ENCODE peak calls at places on chromosomes 3 and 15, in seven cellular contexts. B is CD4-positive, alpha-beta memory T cell; T is GM23248; D is PC-3; H is dorsolateral prefrontal cortex; N is WERI-Rb-1; V is MM.1S. U is an unnamed sample.

GRCh38 chr3:126078866-126079265 is 5.1 kb downstream of the SLC41A3 start:
- DNase-seq in V (no peak), N (no peak), B (no peak), T (no peak), H (no peak), D (no peak), U (no peak)

GRCh38 chr15:93088200-93088980 is 621 bp downstream of the RGMA start:
- DNase-seq in V (peak), D (no peak), B (no peak), T (peak), H (no peak), N (no peak), U (no peak)

GRCh38 chr3:60579734-60580133 is 671.5 kb downstream of the FHIT start:
- DNase-seq in N (no peak), D (peak), H (no peak), B (no peak), T (peak), V (no peak), U (peak)

GRCh38 chr15:50077242-50077641 is 41.8 kb downstream of the ATP8B4 start:
- DNase-seq in D (no peak), N (no peak), T (no peak), V (no peak), B (no peak), H (no peak), U (no peak)

GRCh38 chr3:53084310-53085001 is 38.6 kb upstream of the SFMBT1 start:
- DNase-seq in N (no peak), H (no peak), B (no peak), V (no peak), D (no peak), T (peak), U (peak)

GRCh38 chr3:196186661-196187573 is 24.3 kb downstream of the ZDHHC19 start:
- DNase-seq in H (peak), B (peak), T (no peak), N (no peak), V (peak), D (no peak), U (no peak)

GRCh38 chr3:36124118-36124796 is 256.0 kb upstream of the STAC start:
- DNase-seq in N (peak), B (no peak), H (no peak), V (peak), T (peak), D (peak), U (no peak)

GRCh38 chr3:120763601-120764000 is 21.1 kb downstream of the GTF2E1 start:
- DNase-seq in D (no peak), V (no peak), H (no peak), T (no peak), B (no peak), N (no peak), U (no peak)

GRCh38 chr15:32838820-32839219 is 121.0 kb downstream of the GREM1 start:
- DNase-seq in H (peak), N (no peak), B (no peak), D (peak), V (no peak), T (peak), U (no peak)

GRCh38 chr3:128426128-128426921 is 40.4 kb downstream of the DNAJB8 start:
- DNase-seq in B (no peak), T (peak), D (peak), H (peak), N (peak), V (peak), U (no peak)

GRCh38 chr3:154188416-154188815 is 67.2 kb downstream of the ARHGEF26 start:
- DNase-seq in B (no peak), T (no peak), H (no peak), V (no peak), D (no peak), N (no peak), U (no peak)

GRCh38 chr15:48803877-48804276 is 7.0 kb downstream of the CEP152 start:
- DNase-seq in D (no peak), V (no peak), T (no peak), B (no peak), N (no peak), H (no peak), U (no peak)

GRCh38 chr15:55897560-55898336 is 95.7 kb downstream of the NEDD4 start:
- DNase-seq in D (peak), T (peak), B (no peak), V (no peak), H (no peak), N (peak), U (no peak)

GRCh38 chr3:55364426-55364825 is 122.7 kb downstream of the WNT5A start:
- DNase-seq in V (no peak), B (no peak), N (no peak), H (no peak), T (peak), D (peak), U (no peak)
- H3K27ac ChIP-seq in V (no peak), B (no peak), N (no peak), H (no peak), T (peak), D (no peak), U (no peak)

DNA sequence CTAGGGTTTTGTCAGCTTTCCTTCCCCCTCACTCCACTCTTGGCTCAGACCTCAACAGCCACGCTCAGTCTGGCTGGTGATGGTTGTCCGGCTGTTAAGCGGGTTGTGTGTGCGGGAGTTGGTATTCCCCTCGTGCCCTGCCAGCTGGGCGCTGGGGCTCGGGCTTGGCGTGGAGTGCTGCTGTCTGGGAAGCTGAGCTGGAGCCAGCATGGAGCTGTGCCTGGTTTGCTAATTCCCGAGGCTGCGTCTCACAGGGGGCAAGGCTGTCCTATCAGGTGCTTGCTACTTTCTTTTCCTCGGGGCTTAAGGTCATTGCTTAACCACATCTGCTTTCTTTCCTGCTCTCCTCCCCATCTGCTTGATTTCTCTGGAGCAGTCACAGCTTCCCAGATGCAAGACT is 29.9 kb downstream of the PDIA5 start:
- DNase-seq in V (no peak), N (no peak), H (peak), B (no peak), D (no peak), T (peak), U (no peak)
- H3K27ac ChIP-seq in V (no peak), N (peak), H (no peak), B (no peak), D (no peak), T (no peak), U (no peak)

GRCh38 chr15:89912145-89912673 is 543 bp downstream of the ARPIN start:
- DNase-seq in V (no peak), T (peak), D (peak), H (no peak), N (peak), B (no peak), U (no peak)
- H3K27ac ChIP-seq in V (no peak), T (no peak), D (no peak), H (peak), N (peak), B (no peak), U (no peak)

GRCh38 chr3:172140499-172141391 is 101.4 kb downstream of the FNDC3B start:
- DNase-seq in T (peak), D (peak), H (no peak), V (no peak), N (no peak), B (no peak), U (peak)

GRCh38 chr3:172143060-172143451 is 103.7 kb downstream of the FNDC3B start:
- DNase-seq in N (no peak), H (no peak), B (no peak), V (no peak), D (no peak), T (no peak), U (no peak)

GRCh38 chr3:172139528-172140276 is 100.3 kb downstream of the FNDC3B start:
- DNase-seq in T (no peak), D (no peak), H (no peak), B (no peak), N (no peak), V (no peak), U (no peak)

GRCh38 chr3:172143739-172144497 is 104.5 kb downstream of the FNDC3B start:
- DNase-seq in N (no peak), V (no peak), B (no peak), H (no peak), D (no peak), T (no peak), U (no peak)

GRCh38 chr3:172142074-172143059 is 103.0 kb downstream of the FNDC3B start:
- DNase-seq in V (peak), H (no peak), D (peak), N (no peak), T (peak), B (no peak), U (no peak)
- H3K27ac ChIP-seq in V (peak), H (no peak), D (peak), N (no peak), T (peak), B (no peak), U (peak)

GRCh38 chr15:70703483-70703882 is 59.9 kb downstream of the UACA start:
- DNase-seq in T (peak), B (no peak), N (no peak), V (no peak), D (peak), H (no peak), U (no peak)

GRCh38 chr15:70704731-70705130 is 58.6 kb downstream of the UACA start:
- DNase-seq in N (no peak), V (no peak), H (no peak), D (no peak), T (no peak), B (no peak), U (no peak)

GRCh38 chr15:70703066-70703465 is 60.3 kb downstream of the UACA start:
- DNase-seq in V (no peak), N (no peak), H (no peak), T (no peak), B (no peak), D (no peak), U (no peak)

GRCh38 chr15:70702584-70702983 is 60.8 kb downstream of the UACA start:
- DNase-seq in N (no peak), T (no peak), V (no peak), B (no peak), D (no peak), H (no peak), U (no peak)

DNA sequence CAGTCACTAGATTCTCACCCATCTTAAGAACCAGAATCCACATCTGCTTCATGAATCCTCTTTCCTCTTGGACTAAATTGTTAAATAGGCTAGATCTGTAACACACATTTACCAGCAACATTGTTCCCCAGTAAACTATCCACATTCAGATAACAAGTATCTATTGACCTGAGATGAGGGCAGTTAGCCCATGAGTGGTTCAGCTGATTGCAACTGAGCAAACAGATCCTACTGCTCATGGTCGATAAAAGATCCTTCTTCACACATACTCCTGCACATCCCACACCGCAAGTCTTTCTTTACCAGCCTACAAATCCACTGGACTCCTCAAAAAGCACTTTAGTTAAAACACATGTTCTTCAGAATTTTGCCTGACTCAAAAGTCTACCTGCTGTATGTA is 59.2 kb downstream of the UACA start:
- DNase-seq in B (no peak), H (no peak), V (no peak), T (no peak), N (no peak), D (no peak), U (no peak)
- H3K27ac ChIP-seq in B (no peak), H (no peak), V (no peak), T (no peak), N (no peak), D (no peak), U (no peak)

GRCh38 chr15:88904808-88905327 is 8.3 kb downstream of the MFGE8 start:
- DNase-seq in N (peak), H (peak), T (peak), D (peak), V (peak), B (peak), U (no peak)
- H3K27ac ChIP-seq in N (no peak), H (no peak), T (no peak), D (no peak), V (no peak), B (peak), U (no peak)

DNA sequence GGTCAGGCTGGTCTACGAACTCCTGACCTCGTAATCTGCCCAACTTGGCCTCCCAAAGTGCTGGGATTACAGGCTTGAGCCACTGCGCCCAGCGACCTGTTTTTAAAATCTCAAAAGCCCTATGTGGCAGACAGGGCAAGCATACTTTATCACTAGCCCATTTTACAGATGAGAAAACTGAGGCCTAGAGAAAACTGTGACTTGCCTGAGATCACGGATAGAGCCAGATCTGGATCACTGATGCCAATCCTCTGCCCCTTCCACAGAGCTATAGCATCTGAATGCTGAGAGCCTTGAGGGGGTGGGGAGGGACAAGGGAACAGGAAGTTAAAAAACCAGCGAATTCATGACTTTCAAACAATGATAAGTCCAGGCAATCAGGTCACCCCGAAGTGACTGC is 7.4 kb downstream of the ANKRD63 start:
- DNase-seq in V (no peak), T (no peak), N (no peak), D (no peak), H (no peak), B (no peak), U (no peak)
- H3K27ac ChIP-seq in V (no peak), T (no peak), N (no peak), D (no peak), H (no peak), B (no peak), U (no peak)

GRCh38 chr3:29926391-29926790 is 645.5 kb downstream of the RBMS3 start:
- DNase-seq in T (no peak), D (no peak), B (no peak), N (no peak), H (no peak), V (no peak), U (no peak)

GRCh38 chr3:29919551-29919950 is 638.7 kb downstream of the RBMS3 start:
- DNase-seq in N (no peak), B (no peak), D (no peak), H (no peak), V (no peak), T (no peak), U (no peak)

GRCh38 chr3:29925150-29925549 is 644.3 kb downstream of the RBMS3 start:
- DNase-seq in N (no peak), T (peak), V (no peak), H (no peak), D (no peak), B (no peak), U (no peak)

DNA sequence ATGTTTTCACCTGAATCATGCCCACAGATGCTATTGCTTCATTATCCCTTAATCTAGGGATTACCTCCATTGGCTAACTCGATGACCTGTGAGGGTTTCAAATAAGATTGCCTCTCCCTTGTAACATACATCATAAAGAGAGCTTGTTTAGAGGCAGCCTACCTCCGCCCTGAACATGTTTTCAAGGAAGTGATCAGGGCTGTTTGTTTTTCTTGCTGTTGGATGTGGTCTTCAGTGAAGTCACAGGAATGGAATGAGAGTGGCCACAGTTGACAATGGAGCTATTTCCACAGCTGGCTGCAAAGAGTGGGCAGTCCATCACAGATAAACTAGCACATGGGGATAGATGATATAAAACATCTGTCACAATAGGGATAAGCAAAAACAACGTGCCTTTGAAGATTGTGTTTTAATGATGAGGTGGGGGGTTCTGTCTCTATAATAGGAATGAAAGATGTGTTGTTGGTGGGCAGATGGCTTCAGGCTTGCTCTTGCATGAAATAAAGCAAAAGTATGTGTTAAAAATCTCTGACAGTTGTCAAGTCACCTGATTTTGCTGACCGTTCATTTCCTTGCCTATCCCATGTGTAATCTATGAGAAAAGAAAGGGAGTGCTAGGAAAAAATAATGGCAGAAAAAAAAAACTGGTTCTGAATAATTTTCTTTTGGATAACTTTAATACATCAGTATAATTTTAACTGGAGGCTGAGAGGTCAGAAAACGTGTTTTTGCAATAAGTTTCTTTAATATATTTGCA is 642.3 kb downstream of the RBMS3 start:
- DNase-seq in B (no peak), D (peak), H (no peak), N (peak), T (peak), V (no peak), U (peak)
- H3K27ac ChIP-seq in B (no peak), D (peak), H (no peak), N (no peak), T (no peak), V (no peak), U (peak)

DNA sequence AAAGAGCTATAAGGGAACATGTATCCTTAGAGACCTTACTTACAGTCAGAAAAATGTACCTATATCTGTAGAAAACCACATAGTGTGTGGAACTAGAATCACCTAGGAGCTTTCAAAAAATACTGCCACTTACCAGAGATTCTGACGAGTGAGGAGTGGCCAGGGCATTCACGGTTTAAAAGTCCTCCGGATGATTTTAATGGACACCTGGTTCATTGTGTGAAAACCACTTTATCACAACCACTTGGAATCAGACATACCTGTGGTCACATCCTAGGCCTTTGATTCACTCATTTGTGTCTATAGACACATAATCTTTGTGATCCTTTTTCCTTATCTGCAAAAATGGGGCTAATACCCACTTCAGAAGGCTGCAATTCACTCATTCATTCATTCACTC is 159.8 kb downstream of the MBNL1 start:
- DNase-seq in T (no peak), B (no peak), H (no peak), V (no peak), N (no peak), D (no peak), U (no peak)
- H3K27ac ChIP-seq in T (no peak), B (peak), H (no peak), V (no peak), N (no peak), D (no peak), U (no peak)

DNA sequence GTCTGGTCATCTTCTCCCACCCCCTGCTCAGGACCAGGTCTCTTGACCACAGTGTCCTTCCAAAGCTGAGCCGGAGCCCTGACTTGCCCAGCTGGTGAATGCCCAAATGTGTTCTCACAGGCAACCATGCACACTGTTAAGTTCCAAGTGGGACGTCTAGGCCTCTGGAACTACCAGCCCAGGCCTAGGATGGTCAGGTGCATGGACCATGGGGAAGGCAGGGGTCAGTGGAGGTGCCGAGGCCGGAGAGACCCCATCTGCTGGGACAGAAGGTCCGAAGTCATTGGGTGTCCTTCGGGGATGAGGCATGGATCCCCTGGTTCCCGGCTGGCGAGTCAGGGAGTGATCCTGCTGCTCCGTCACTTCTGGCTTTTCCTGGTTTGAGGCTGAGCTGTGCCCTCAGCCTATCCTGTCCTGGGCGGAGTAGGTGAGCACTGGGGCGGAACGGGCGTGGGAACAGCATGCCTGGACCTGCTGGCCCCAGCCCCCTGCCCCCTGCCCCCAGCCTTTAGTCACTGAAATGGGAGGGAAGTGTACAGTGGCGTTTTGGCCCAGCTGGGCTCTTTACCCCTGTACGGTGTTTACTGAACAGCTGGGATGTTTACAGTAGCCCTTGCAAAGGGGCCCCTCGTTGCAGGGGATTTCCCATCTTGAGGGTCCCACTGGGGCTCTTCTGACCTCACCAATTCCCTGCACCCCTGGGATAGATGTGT is 12.1 kb downstream of the SEMA3F start:
- DNase-seq in H (no peak), B (peak), V (no peak), D (peak), N (no peak), T (no peak), U (no peak)
- H3K27ac ChIP-seq in H (no peak), B (no peak), V (no peak), D (peak), N (peak), T (no peak), U (peak)

U was measured in epithelial cell of prostate.